ENCODE peak calls at places on chromosomes 16 and 17, in ten cellular contexts. S is activated effector memory CD4-positive, alpha-beta T cell treated with Interleukin-2 at 50 U/mL for 16 hours; X is prostate gland; G is stimulated activated CD8-positive, alpha-beta memory T cell treated with anti-CD3 and anti-CD28 coated beads, Interleukin-7, amount 100 ng/mL, for 1 hour; B is skeletal muscle cell; V is hypothalamus; F is fibroblast of lung; P is CD8-positive, alpha-beta memory T cell; Q is tibial nerve; A is left lung. W is an unnamed sample.

GRCh38 chr17:43079578-43080302 is 45.4 kb downstream of the BRCA1 start:
- DNase-seq in S (no peak), X (peak; percentile 12), G (no peak), B (no peak), V (no peak), F (no peak), P (no peak), Q (no peak), A (no peak), W (no peak)

GRCh38 chr17:50203589-50204345 is 2.3 kb upstream of the COL1A1 start:
- DNase-seq in S (no peak), X (no peak), G (no peak), B (peak; percentile 93), V (no peak), F (peak; percentile 78), P (no peak), Q (no peak), A (peak; percentile 68), W (peak; percentile 99)

GRCh38 chr16:85610446-85611204 is 2.5 kb upstream of the GSE1 start:
- DNase-seq in S (peak; percentile 79), X (peak; percentile 83), G (peak; percentile 70), B (peak; percentile 47), V (peak; percentile 74), F (peak; percentile 79), P (peak; percentile 85), Q (peak; percentile 77), A (peak; percentile 89), W (peak; percentile 73)

GRCh38 chr17:4572131-4572530 is 11.8 kb upstream of the GGT6 start:
- DNase-seq in S (no peak), X (no peak), G (no peak), B (no peak), V (no peak), F (no peak), P (no peak), Q (no peak), A (no peak), W (no peak)

GRCh38 chr16:28218109-28218508 is 6.3 kb upstream of the XPO6 start:
- DNase-seq in S (peak; percentile 53), X (peak; percentile 19), G (no peak), B (no peak), V (no peak), F (peak; percentile 54), P (peak; percentile 64), Q (no peak), A (peak; percentile 36), W (peak; percentile 50)

GRCh38 chr16:78489072-78489471 is 389.6 kb downstream of the WWOX start:
- DNase-seq in S (no peak), X (no peak), G (no peak), B (no peak), V (no peak), F (no peak), P (no peak), Q (no peak), A (no peak), W (no peak)

GRCh38 chr16:27243725-27244362 is 24.7 kb downstream of the NSMCE1 start:
- DNase-seq in S (no peak), X (no peak), G (no peak), B (no peak), V (no peak), F (no peak), P (no peak), Q (no peak), A (peak; percentile 31), W (no peak)

GRCh38 chr16:69199382-69199781 is 12.4 kb downstream of the SNTB2 start:
- DNase-seq in S (no peak), X (no peak), G (no peak), B (no peak), V (no peak), F (peak; percentile 68), P (no peak), Q (no peak), A (peak; percentile 45), W (peak; percentile 64)

GRCh38 chr17:45425125-45425983 is 7.3 kb downstream of the ARHGAP27 start:
- DNase-seq in S (no peak), X (peak; percentile 90), G (no peak), B (peak; percentile 31), V (no peak), F (peak; percentile 62), P (no peak), Q (no peak), A (peak; percentile 82), W (no peak)

GRCh38 chr17:37182786-37183185 is 193.0 kb upstream of the C17orf78 start:
- DNase-seq in S (no peak), X (no peak), G (no peak), B (no peak), V (no peak), F (peak; percentile 52), P (no peak), Q (no peak), A (no peak), W (no peak)

GRCh38 chr17:12256380-12256995 is 235.8 kb downstream of the MAP2K4 start:
- DNase-seq in S (no peak), X (peak; percentile 39), G (no peak), B (peak; percentile 15), V (peak; percentile 6), F (peak; percentile 77), P (no peak), Q (no peak), A (no peak), W (peak; percentile 45)

GRCh38 chr17:31092475-31093064 is 2.2 kb upstream of the NF1 start:
- DNase-seq in S (no peak), X (no peak), G (no peak), B (no peak), V (no peak), F (no peak), P (no peak), Q (no peak), A (no peak), W (no peak)

GRCh38 chr16:87387942-87388817 is 4.0 kb upstream of the MAP1LC3B start:
- DNase-seq in S (peak; percentile 80), X (peak; percentile 98), G (peak; percentile 61), B (peak; percentile 98), V (peak; percentile 93), F (peak; percentile 100), P (peak; percentile 86), Q (peak; percentile 83), A (peak; percentile 95), W (peak; percentile 99)

GRCh38 chr16:1950559-1950958 is 3.9 kb downstream of the RPL3L start:
- DNase-seq in S (no peak), X (no peak), G (no peak), B (no peak), V (no peak), F (no peak), P (no peak), Q (no peak), A (no peak), W (no peak)

W was measured in fibroblast of gingiva.